ENCODE peak calls at places on chromosomes 6 and 20, in eight cellular contexts. B, Z, O, Y, P, C, A and H are unnamed samples.

GRCh38 chr6:158962371-158962770 is 37.6 kb downstream of the RSPH3 start:
- DNase-seq in A (no peak), C (no peak), P (no peak), Z (no peak), O (no peak), Y (no peak), B (no peak), H (no peak)

GRCh38 chr6:3159805-3160781 is 2.7 kb upstream of the TUBB2A start:
- DNase-seq in A (no peak), P (no peak), Y (peak; percentile 84), C (peak; percentile 92), B (no peak), Z (no peak), O (no peak), H (peak; percentile 25)

GRCh38 chr6:138520463-138520862 is 21.2 kb upstream of the NHSL1 start:
- DNase-seq in Z (no peak), O (no peak), P (no peak), A (no peak), C (no peak), Y (peak; percentile 7), B (peak; percentile 52), H (peak; percentile 4)

GRCh38 chr20:11891081-11891826 is 26.4 kb upstream of the BTBD3 start:
- DNase-seq in P (no peak), Y (peak; percentile 90), B (peak; percentile 39), C (peak; percentile 64), O (peak; percentile 5), A (peak; percentile 58), Z (peak; percentile 34), H (peak; percentile 5)

GRCh38 chr20:19368351-19368750 is 155.9 kb downstream of the SLC24A3 start:
- DNase-seq in Y (no peak), Z (no peak), A (peak; percentile 12), O (no peak), P (no peak), B (no peak), C (no peak), H (no peak)

GRCh38 chr6:105691971-105692370 is 289.1 kb upstream of the PREP start:
- DNase-seq in A (no peak), O (no peak), B (no peak), Y (no peak), P (no peak), C (no peak), Z (no peak), H (no peak)

GRCh38 chr6:70312165-70312564 is 9.3 kb upstream of the COL9A1 start:
- DNase-seq in O (no peak), B (peak; percentile 95), C (peak; percentile 85), A (no peak), P (peak; percentile 34), Y (no peak), Z (peak; percentile 78), H (no peak)

GRCh38 chr6:116402108-116402507 is 31.4 kb downstream of the DSE start:
- DNase-seq in Y (no peak), A (no peak), C (no peak), P (no peak), Z (peak; percentile 16), B (no peak), O (no peak), H (no peak)

GRCh38 chr20:60729119-60729900 is 522.8 kb upstream of the CDH4 start:
- DNase-seq in Y (no peak), A (no peak), P (no peak), O (no peak), C (no peak), Z (no peak), B (no peak), H (no peak)

GRCh38 chr6:151230277-151230577 is 9.5 kb upstream of the AKAP12 start:
- DNase-seq in A (no peak), C (no peak), B (no peak), Y (no peak), P (no peak), O (no peak), Z (no peak), H (no peak)

GRCh38 chr6:71250050-71250689 is 38.4 kb upstream of the OGFRL1 start:
- DNase-seq in B (peak; percentile 92), P (peak; percentile 29), Y (no peak), A (no peak), O (no peak), C (no peak), Z (peak; percentile 87), H (no peak)